ENCODE peak calls at places on chromosomes 12 and 14, in five cellular contexts. M is RCC 7860, Z is astrocyte of the spinal cord, P is foreskin fibroblast, T is activated T-helper 1 cell treated with Interleukin-2 at 50 U/mL for 16 hours. N is an unnamed sample.
A peak's percentile ranks its signal among the peaks of the same experiment; 100 is the strongest.

GRCh38 chr14:59337151-59337611 is 128.0 kb downstream of the GPR135 start:
- DNase-seq in M (no peak), Z (peak; percentile 46), P (peak; percentile 82), T (no peak), N (peak; percentile 29)

GRCh38 chr14:105487449-105487985 is 831 bp downstream of the CRIP1 start:
- DNase-seq in M (no peak), Z (no peak), P (no peak), T (peak; percentile 65), N (peak; percentile 62)

GRCh38 chr12:104626069-104626690 is 169.4 kb downstream of the CHST11 start:
- DNase-seq in M (no peak), Z (peak; percentile 34), P (no peak), T (no peak), N (no peak)

GRCh38 chr12:75329918-75330826 is at the start of gene CAPS2:
- DNase-seq in M (peak; percentile 51), Z (peak; percentile 93), P (peak; percentile 94), T (peak; percentile 33), N (peak; percentile 83)

GRCh38 chr14:49852351-49853157 is at the start of gene NEMF:
- DNase-seq in M (peak; percentile 61), Z (peak; percentile 93), P (peak; percentile 92), T (peak; percentile 55), N (peak; percentile 89)

GRCh38 chr14:70707138-70708038 is 65.7 kb downstream of the TTC9 start:
- DNase-seq in M (peak; percentile 80), Z (peak; percentile 85), P (peak; percentile 47), T (no peak), N (no peak)

GRCh38 chr14:68476212-68476964 is 316.5 kb downstream of the ZFP36L1 start:
- DNase-seq in M (peak; percentile 89), Z (peak; percentile 91), P (peak; percentile 94), T (no peak), N (no peak)

GRCh38 chr12:89225808-89226368 is 126.4 kb downstream of the DUSP6 start:
- DNase-seq in M (no peak), Z (peak; percentile 90), P (peak; percentile 91), T (no peak), N (peak; percentile 62)

GRCh38 chr12:76329163-76329562 is 19.1 kb downstream of the BBS10 start:
- DNase-seq in M (peak; percentile 92), Z (peak; percentile 63), P (peak; percentile 93), T (no peak), N (no peak)

GRCh38 chr12:44972746-44973421 is 78.0 kb downstream of the DBX2 start:
- DNase-seq in M (no peak), Z (no peak), P (peak; percentile 59), T (no peak), N (no peak)

GRCh38 chr12:116222358-116222757 is 55.1 kb downstream of the MED13L start:
- DNase-seq in M (peak; percentile 38), Z (peak; percentile 95), P (peak; percentile 91), T (no peak), N (peak; percentile 82)

GRCh38 chr14:100531152-100531551 is 56.1 kb downstream of the BEGAIN start:
- DNase-seq in M (no peak), Z (no peak), P (no peak), T (no peak), N (no peak)

GRCh38 chr12:110972870-110973269 is 52.5 kb upstream of the MYL2 start:
- DNase-seq in M (no peak), Z (no peak), P (no peak), T (no peak), N (no peak)

GRCh38 chr12:68482660-68483059 is 128.0 kb upstream of the RAP1B start:
- DNase-seq in M (no peak), Z (no peak), P (peak; percentile 24), T (no peak), N (no peak)

GRCh38 chr14:44962573-44963528 is 861 bp downstream of the TOGARAM1 start:
- DNase-seq in M (no peak), Z (peak; percentile 58), P (peak; percentile 66), T (no peak), N (peak; percentile 49)

GRCh38 chr14:104794099-104794498 is 1.4 kb downstream of the AKT1 start:
- DNase-seq in M (no peak), Z (peak; percentile 63), P (peak; percentile 84), T (no peak), N (peak; percentile 52)

GRCh38 chr12:87086118-87086891 is 830.1 kb upstream of the MGAT4C start:
- DNase-seq in M (no peak), Z (peak; percentile 20), P (no peak), T (no peak), N (no peak)

GRCh38 chr14:21068521-21069387 is 1.4 kb upstream of the ARHGEF40 start:
- DNase-seq in M (no peak), Z (peak; percentile 57), P (peak; percentile 79), T (no peak), N (peak; percentile 63)

GRCh38 chr12:56676851-56677601 is 11.1 kb downstream of the PTGES3 start:
- DNase-seq in M (no peak), Z (no peak), P (no peak), T (no peak), N (no peak)